ENCODE peak calls at places on chromosome 10, in four cellular contexts. S, Q, H and B are unnamed samples.

GRCh38 chr10:46520941-46521340 is 35.5 kb downstream of the GPRIN2 start:
- DNase-seq in S (peak; percentile 11), H (peak; percentile 52), Q (no peak), B (no peak)

GRCh38 chr10:52359466-52359865 is 45.4 kb downstream of the DKK1 start:
- DNase-seq in H (no peak), Q (no peak), S (no peak), B (no peak)

GRCh38 chr10:33056828-33057227 is 98.8 kb upstream of the ITGB1 start:
- DNase-seq in H (no peak), S (no peak), Q (no peak), B (no peak)

GRCh38 chr10:36538945-36539586 is 586.3 kb upstream of the ANKRD30A start:
- DNase-seq in S (no peak), H (peak; percentile 12), Q (no peak), B (no peak)

GRCh38 chr10:22736134-22736533 is 21.8 kb upstream of the PIP4K2A start:
- DNase-seq in H (no peak), S (no peak), Q (no peak), B (no peak)

GRCh38 chr10:90920986-90921643 is at the start of gene ANKRD1:
- DNase-seq in S (peak; percentile 63), H (no peak), Q (peak; percentile 60), B (no peak)

GRCh38 chr10:130189466-130190064 is 53.4 kb downstream of the GLRX3 start:
- DNase-seq in Q (no peak), S (no peak), H (no peak), B (no peak)

GRCh38 chr10:87925570-87925969 is 62.1 kb downstream of the PTEN start:
- DNase-seq in Q (no peak), S (peak; percentile 1), H (no peak), B (no peak)

GRCh38 chr10:86362566-86363183 is 3.9 kb downstream of the GRID1 start:
- DNase-seq in Q (no peak), H (no peak), S (no peak), B (no peak)

GRCh38 chr10:122085423-122085911 is 96.5 kb downstream of the TACC2 start:
- DNase-seq in Q (no peak), H (no peak), S (no peak), B (no peak)

GRCh38 chr10:122084286-122085041 is 95.5 kb downstream of the TACC2 start:
- DNase-seq in Q (no peak), S (no peak), H (no peak), B (no peak)

GRCh38 chr10:122083478-122084025 is 94.6 kb downstream of the TACC2 start:
- DNase-seq in Q (no peak), S (no peak), H (no peak), B (no peak)

GRCh38 chr10:122086416-122087240 is 97.7 kb downstream of the TACC2 start:
- DNase-seq in H (no peak), Q (no peak), S (no peak), B (no peak)

DNA sequence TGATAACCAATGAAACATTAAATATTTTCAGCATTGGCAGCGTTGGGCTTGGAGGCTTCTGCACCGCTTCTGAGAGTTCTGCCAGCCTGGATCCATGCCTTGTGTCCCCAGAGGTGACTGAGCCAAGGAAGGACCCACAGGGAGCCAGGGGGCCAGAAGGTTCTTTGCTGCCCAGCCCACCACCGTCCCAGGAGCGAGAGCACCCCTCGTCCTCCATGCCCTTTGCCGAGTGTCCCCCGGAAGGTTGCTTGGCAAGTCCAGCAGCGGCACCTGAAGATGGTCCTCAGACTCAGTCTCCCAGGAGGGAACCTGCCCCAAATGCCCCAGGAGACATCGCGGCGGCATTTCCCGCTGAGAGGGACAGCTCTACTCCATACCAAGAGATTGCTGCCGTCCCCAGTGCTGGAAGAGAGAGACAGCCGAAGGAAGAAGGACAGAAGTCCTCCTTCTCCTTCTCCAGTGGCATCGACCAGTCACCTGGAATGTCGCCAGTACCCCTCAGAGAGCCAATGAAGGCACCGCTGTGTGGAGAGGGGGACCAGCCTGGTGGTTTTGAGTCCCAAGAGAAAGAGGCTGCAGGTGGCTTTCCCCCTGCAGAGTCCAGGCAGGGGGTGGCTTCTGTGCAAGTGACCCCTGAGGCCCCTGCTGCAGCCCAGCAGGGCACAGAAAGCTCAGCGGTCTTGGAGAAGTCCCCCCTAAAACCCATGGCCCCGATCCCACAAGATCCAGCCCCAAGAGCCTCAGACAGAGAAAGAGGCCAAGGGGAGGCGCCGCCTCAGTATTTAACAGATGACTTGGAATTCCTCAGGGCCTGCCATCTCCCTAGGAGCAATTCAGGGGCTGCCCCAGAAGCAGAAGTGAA is 93.9 kb downstream of the TACC2 start:
- DNase-seq in H (no peak), S (no peak), Q (no peak), B (no peak)
- TF ChIP-seq CTCF in H (no peak), S (no peak), Q (no peak), B (no peak)

GRCh38 chr10:119417852-119418251 is 124.7 kb downstream of the RGS10 start:
- DNase-seq in Q (no peak), S (no peak), H (no peak), B (no peak)

GRCh38 chr10:119415536-119416527 is 126.7 kb downstream of the RGS10 start:
- DNase-seq in H (peak; percentile 36), S (no peak), Q (no peak), B (no peak)

GRCh38 chr10:119419931-119420330 is 122.6 kb downstream of the RGS10 start:
- DNase-seq in S (no peak), H (no peak), Q (no peak), B (no peak)

GRCh38 chr10:119416855-119417254 is 125.7 kb downstream of the RGS10 start:
- DNase-seq in S (peak; percentile 58), H (peak; percentile 66), Q (peak; percentile 58), B (no peak)

DNA sequence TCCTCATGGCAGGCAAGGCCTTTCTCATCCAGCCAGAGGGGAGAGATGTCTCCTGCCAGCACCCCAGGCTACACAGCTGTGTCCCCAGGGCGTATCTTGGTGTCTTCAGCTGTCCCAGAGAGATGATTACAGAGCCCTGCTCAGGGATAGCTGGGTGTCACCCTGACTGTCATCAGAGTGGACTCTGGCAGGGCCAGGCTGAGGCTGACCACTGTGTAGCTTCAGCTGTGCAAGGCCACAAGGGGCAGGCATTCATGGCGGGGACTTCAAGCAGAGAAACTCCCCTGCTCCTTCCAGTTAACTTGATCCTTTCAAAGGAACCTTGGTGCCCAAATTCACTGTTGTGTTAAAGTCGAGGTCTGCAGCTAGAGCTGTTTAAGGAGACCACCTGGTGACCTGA is 124.1 kb downstream of the RGS10 start:
- DNase-seq in H (no peak), Q (no peak), S (no peak), B (no peak)
- TF ChIP-seq CTCF in H (no peak), Q (no peak), S (no peak), B (no peak)

GRCh38 chr10:49408437-49409306 is 12.8 kb upstream of the DRGX start:
- DNase-seq in H (peak; percentile 28), Q (peak; percentile 16), S (no peak), B (peak; percentile 50)
- TF ChIP-seq CTCF in H (peak; percentile 50), Q (peak; percentile 64), S (no peak), B (no peak)

GRCh38 chr10:17229016-17229716 is 1.1 kb downstream of the VIM start:
- DNase-seq in H (peak; percentile 64), S (peak; percentile 70), Q (no peak), B (peak; percentile 88)
- TF ChIP-seq CTCF in H (no peak), S (no peak), Q (no peak), B (no peak)

GRCh38 chr10:11533328-11533781 is 78.1 kb downstream of the USP6NL start:
- DNase-seq in S (peak; percentile 10), H (no peak), Q (no peak), B (no peak)
- TF ChIP-seq CTCF in S (peak; percentile 28), H (peak; percentile 30), Q (peak; percentile 60), B (peak; percentile 66)

DNA sequence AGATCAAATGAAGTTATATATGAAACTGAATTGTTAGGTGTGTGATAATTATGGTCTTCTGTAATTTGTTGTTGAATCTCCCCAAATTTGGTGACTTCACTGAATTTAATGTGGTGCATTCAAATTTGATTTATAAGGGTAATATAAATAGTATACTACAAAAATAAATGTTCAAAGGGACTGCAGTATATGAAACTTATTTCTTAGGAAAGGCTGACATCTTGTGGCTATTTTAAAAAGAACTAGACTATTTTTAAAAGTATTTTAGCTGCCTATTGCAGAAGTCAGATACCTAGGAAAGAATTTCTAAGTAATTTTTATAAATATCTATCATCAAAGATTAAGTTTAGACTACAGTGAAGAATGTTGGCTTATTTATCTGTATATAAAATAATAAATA is 36.6 kb downstream of the ATRNL1 start:
- DNase-seq in H (no peak), S (no peak), Q (peak; percentile 43), B (no peak)
- TF ChIP-seq CTCF in H (peak; percentile 14), S (no peak), Q (no peak), B (peak; percentile 80)

GRCh38 chr10:14325325-14325955 is 5.3 kb downstream of the FRMD4A start:
- DNase-seq in S (peak; percentile 30), H (peak; percentile 54), Q (peak; percentile 50), B (no peak)
- TF ChIP-seq CTCF in S (peak; percentile 32), H (peak; percentile 66), Q (peak; percentile 78), B (peak; percentile 72)

GRCh38 chr10:5196613-5197234 is at the start of gene AKR1C4:
- DNase-seq in S (no peak), H (no peak), Q (no peak), B (no peak)

GRCh38 chr10:5194431-5194830 is 2.2 kb upstream of the AKR1C4 start:
- DNase-seq in S (no peak), H (no peak), Q (no peak), B (no peak)

GRCh38 chr10:5195727-5196374 is 786 bp upstream of the AKR1C4 start:
- DNase-seq in H (no peak), S (peak; percentile 20), Q (no peak), B (no peak)

GRCh38 chr10:5198386-5198785 is 1.7 kb downstream of the AKR1C4 start:
- DNase-seq in Q (no peak), H (no peak), S (no peak), B (no peak)

GRCh38 chr10:5199398-5199797 is 2.8 kb downstream of the AKR1C4 start:
- DNase-seq in H (no peak), Q (no peak), S (no peak), B (no peak)
- TF ChIP-seq CTCF in H (peak; percentile 27), Q (no peak), S (no peak), B (no peak)